ENCODE peak calls at places on chromosomes 13 and 19, in ten cellular contexts. N is neural progenitor cell, L is fibroblast of lung, H is PC-9, P is astrocyte of the cerebellum, C is AG09309, Z is cardiac muscle cell, R is GM12864, W is body of pancreas, F is coronary artery. I is an unnamed sample.

GRCh38 chr19:56367829-56368711 is 25.3 kb downstream of the ZNF582 start:
- DNase-seq in N (peak; percentile 93), L (peak; percentile 96), H (peak; percentile 45), P (peak; percentile 84), C (peak; percentile 75), Z (peak; percentile 99), R (peak; percentile 78), W (peak; percentile 93), F (peak; percentile 95), I (peak; percentile 97)

GRCh38 chr13:20703785-20704458 is 423 bp downstream of the IL17D start:
- DNase-seq in N (peak; percentile 94), L (peak; percentile 77), H (peak; percentile 87), P (peak; percentile 39), C (no peak), Z (peak; percentile 91), R (peak; percentile 38), W (peak; percentile 93), F (no peak), I (peak; percentile 92)

GRCh38 chr13:23279321-23279720 is 98.5 kb downstream of the SGCG start:
- DNase-seq in N (no peak), L (no peak), H (no peak), P (no peak), C (no peak), Z (no peak), R (no peak), W (no peak), F (no peak), I (no peak)

GRCh38 chr13:84844473-84844872 is 954.7 kb downstream of the SLITRK6 start:
- DNase-seq in N (peak; percentile 27), L (peak; percentile 3), H (no peak), P (peak; percentile 8), C (no peak), Z (peak; percentile 20), R (no peak), W (no peak), F (no peak), I (no peak)

GRCh38 chr19:5459360-5459759 is 4.1 kb downstream of the ZNRF4 start:
- DNase-seq in N (no peak), L (no peak), H (no peak), P (no peak), C (no peak), Z (no peak), R (no peak), W (no peak), F (no peak), I (no peak)

GRCh38 chr19:29665215-29665825 is at the start of gene PLEKHF1:
- DNase-seq in N (peak; percentile 93), L (peak; percentile 62), H (peak; percentile 94), P (no peak), C (no peak), Z (peak; percentile 92), R (no peak), W (peak; percentile 94), F (peak; percentile 89), I (peak; percentile 80)

GRCh38 chr19:49469828-49470614 is 4.0 kb upstream of the FLT3LG start:
- DNase-seq in N (no peak), L (no peak), H (no peak), P (no peak), C (no peak), Z (no peak), R (peak; percentile 88), W (no peak), F (no peak), I (peak; percentile 66)

GRCh38 chr13:110471833-110472162 is 89.7 kb downstream of the RAB20 start:
- DNase-seq in N (no peak), L (peak; percentile 52), H (no peak), P (no peak), C (no peak), Z (no peak), R (peak; percentile 92), W (peak; percentile 29), F (no peak), I (no peak)

GRCh38 chr13:38340624-38341023 is 9.0 kb upstream of the UFM1 start:
- DNase-seq in N (no peak), L (no peak), H (no peak), P (no peak), C (no peak), Z (no peak), R (no peak), W (no peak), F (no peak), I (no peak)

DNA sequence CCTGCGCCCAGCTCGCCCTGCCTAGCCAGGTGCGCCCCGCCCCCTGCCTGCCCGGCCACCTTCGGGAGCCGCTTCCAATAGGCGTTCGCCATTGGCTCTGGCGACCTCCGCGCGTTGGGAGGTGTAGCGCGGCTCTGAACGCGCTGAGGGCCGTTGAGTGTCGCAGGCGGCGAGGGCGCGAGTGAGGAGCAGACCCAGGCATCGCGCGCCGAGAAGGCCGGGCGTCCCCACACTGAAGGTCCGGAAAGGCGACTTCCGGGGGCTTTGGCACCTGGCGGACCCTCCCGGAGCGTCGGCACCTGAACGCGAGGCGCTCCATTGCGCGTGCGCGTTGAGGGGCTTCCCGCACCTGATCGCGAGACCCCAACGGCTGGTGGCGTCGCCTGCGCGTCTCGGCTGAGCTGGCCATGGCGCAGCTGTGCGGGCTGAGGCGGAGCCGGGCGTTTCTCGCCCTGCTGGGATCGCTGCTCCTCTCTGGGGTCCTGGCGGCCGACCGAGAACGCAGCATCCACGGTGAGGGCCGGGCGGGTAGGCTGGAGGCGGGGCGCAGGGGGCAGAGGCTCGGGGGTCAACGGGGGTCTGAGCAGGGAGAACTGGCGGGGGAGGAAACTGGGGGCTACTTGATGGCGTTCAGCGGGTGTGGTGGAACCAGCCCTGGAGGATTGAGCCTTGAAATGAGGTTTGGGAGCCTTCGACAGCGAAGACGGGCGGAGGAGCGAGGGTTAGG is at the start of gene SPINT2:
- DNase-seq in N (peak; percentile 95), L (no peak), H (no peak), P (no peak), C (no peak), Z (peak; percentile 89), R (no peak), W (peak; percentile 99), F (no peak), I (no peak)
- TF ChIP-seq CTCF in N (peak; percentile 12), L (no peak), H (no peak), P (no peak), C (no peak), Z (no peak), R (no peak), W (no peak), F (no peak), I (no peak)

GRCh38 chr19:55147408-55148251 is 1.4 kb downstream of the TNNT1 start:
- DNase-seq in N (peak; percentile 83), L (no peak), H (peak; percentile 25), P (no peak), C (no peak), Z (no peak), R (no peak), W (no peak), F (no peak), I (no peak)
- H3K4me3 ChIP-seq in N (peak overlapping the region; percentile 57), L (no peak overlapping the region), H (peak overlapping the region; percentile 67), P (no peak overlapping the region), C (no peak overlapping the region), Z (no peak overlapping the region), R (no peak overlapping the region), W (no peak overlapping the region), F (no peak overlapping the region), I (no peak overlapping the region)

GRCh38 chr19:50519006-50519575 is 5.4 kb upstream of the ASPDH start:
- DNase-seq in N (no peak), L (no peak), H (no peak), P (no peak), C (no peak), Z (no peak), R (no peak), W (no peak), F (no peak), I (no peak)

GRCh38 chr19:50517704-50518075 is 4.0 kb upstream of the ASPDH start:
- DNase-seq in N (no peak), L (no peak), H (no peak), P (no peak), C (no peak), Z (no peak), R (no peak), W (no peak), F (no peak), I (no peak)

GRCh38 chr19:50516859-50517703 is 3.4 kb upstream of the ASPDH start:
- DNase-seq in N (no peak), L (no peak), H (no peak), P (no peak), C (no peak), Z (no peak), R (no peak), W (no peak), F (no peak), I (no peak)

GRCh38 chr19:50516456-50516855 is 2.7 kb upstream of the ASPDH start:
- DNase-seq in N (no peak), L (no peak), H (no peak), P (no peak), C (no peak), Z (no peak), R (no peak), W (no peak), F (no peak), I (no peak)

GRCh38 chr19:50518091-50519005 is 4.6 kb upstream of the ASPDH start:
- DNase-seq in N (no peak), L (no peak), H (no peak), P (no peak), C (no peak), Z (no peak), R (no peak), W (no peak), F (no peak), I (no peak)
- TF ChIP-seq CTCF in N (peak; percentile 36), L (no peak), H (peak; percentile 43), P (no peak), C (no peak), Z (no peak), R (peak; percentile 22), W (no peak), F (no peak), I (no peak)

DNA sequence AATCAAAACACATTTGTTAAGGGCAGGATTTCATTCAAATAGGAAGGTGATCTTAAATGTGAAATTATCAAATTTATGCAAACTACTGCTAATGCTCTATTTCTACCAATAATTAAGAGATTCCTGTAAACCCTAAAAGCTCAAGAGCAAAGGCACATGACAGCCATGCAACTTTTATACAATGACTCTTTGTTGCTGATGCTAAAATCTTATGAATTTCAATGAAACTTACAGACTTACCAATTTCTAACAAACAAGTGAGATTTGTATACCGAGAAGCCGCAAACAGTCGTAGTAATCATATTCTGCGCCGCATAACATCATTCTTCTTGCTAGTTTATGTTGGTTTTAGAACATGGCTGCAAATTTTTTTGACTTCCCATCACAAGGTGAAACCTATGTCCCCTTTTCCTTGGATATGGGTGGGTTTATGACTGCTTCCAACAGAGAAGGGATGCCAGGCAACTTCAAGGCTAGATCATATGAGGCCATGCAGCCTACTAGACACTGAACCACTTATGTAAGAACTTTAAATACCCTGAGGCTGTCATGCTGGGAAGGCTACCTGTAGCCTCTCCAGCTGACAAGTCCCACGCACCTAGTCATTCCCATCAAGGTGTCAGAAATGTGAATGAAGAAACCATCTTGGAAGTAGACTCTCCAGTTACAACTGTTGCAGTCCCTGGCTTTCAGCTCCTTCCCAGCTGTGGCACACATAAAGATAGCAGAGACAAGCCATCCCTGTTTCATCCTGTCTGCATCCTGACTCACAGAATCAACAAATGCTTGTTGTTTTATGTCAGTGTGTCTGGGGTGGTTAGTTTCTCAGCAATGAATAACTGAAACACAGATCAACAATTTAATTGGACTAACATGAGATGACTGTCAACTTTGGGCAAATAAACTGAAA is 42.0 kb downstream of the LNX2 start:
- DNase-seq in N (no peak), L (peak; percentile 17), H (no peak), P (no peak), C (no peak), Z (no peak), R (no peak), W (no peak), F (no peak), I (peak; percentile 74)
- H3K4me3 ChIP-seq in N (no peak overlapping the region), L (no peak overlapping the region), H (no peak overlapping the region), P (no peak overlapping the region), C (no peak overlapping the region), Z (no peak overlapping the region), R (no peak overlapping the region), W (no peak overlapping the region), F (no peak overlapping the region), I (no peak overlapping the region)